ENCODE peak calls at places on chromosomes 6 and 20, in ten cellular contexts. K, D, U, Q, X, F, T, Z, A and V are unnamed samples.

GRCh38 chr6:5781966-5782556 is 224.7 kb downstream of the NRN1 start:
- DNase-seq in K (no peak), D (no peak), U (peak), Q (no peak), X (no peak), F (no peak), T (no peak), Z (no peak), A (no peak), V (no peak)

GRCh38 chr6:3299221-3299620 is 40.5 kb downstream of the PSMG4 start:
- DNase-seq in K (no peak), D (no peak), U (peak), Q (no peak), X (no peak), F (no peak), T (no peak), Z (peak), A (no peak), V (no peak)

GRCh38 chr6:108951351-108951953 is 103.2 kb downstream of the ARMC2 start:
- DNase-seq in K (no peak), D (no peak), U (no peak), Q (no peak), X (no peak), F (no peak), T (no peak), Z (no peak), A (no peak), V (no peak)

GRCh38 chr6:1286972-1287600 is 24.8 kb upstream of the FOXQ1 start:
- DNase-seq in K (peak), D (peak), U (no peak), Q (no peak), X (peak), F (peak), T (no peak), Z (no peak), A (no peak), V (no peak)

GRCh38 chr6:52538252-52538905 is 38.5 kb downstream of the TRAM2 start:
- DNase-seq in K (no peak), D (no peak), U (no peak), Q (no peak), X (no peak), F (no peak), T (no peak), Z (no peak), A (no peak), V (no peak)

GRCh38 chr6:1713016-1713600 is 103.4 kb downstream of the FOXC1 start:
- DNase-seq in K (no peak), D (no peak), U (no peak), Q (no peak), X (no peak), F (peak), T (no peak), Z (no peak), A (no peak), V (no peak)

GRCh38 chr6:12010635-12011275 is 1.4 kb upstream of the HIVEP1 start:
- DNase-seq in K (no peak), D (peak), U (peak), Q (peak), X (no peak), F (no peak), T (no peak), Z (peak), A (peak), V (peak)

GRCh38 chr6:9083108-9083507 is 647.8 kb upstream of the SLC35B3 start:
- DNase-seq in K (no peak), D (no peak), U (no peak), Q (no peak), X (no peak), F (no peak), T (no peak), Z (no peak), A (no peak), V (no peak)

GRCh38 chr20:56788671-56789610 is 159.8 kb downstream of the TFAP2C start:
- DNase-seq in K (no peak), D (peak), U (no peak), Q (no peak), X (peak), F (no peak), T (no peak), Z (no peak), A (no peak), V (no peak)

GRCh38 chr6:80540700-80541099 is 434.2 kb downstream of the BCKDHB start:
- DNase-seq in K (no peak), D (no peak), U (no peak), Q (no peak), X (no peak), F (no peak), T (no peak), Z (no peak), A (no peak), V (no peak)

GRCh38 chr20:23776067-23776771 is 25.5 kb upstream of the CST1 start:
- DNase-seq in K (no peak), D (no peak), U (peak), Q (no peak), X (no peak), F (no peak), T (no peak), Z (no peak), A (no peak), V (no peak)

GRCh38 chr6:66103954-66104353 is 396.9 kb upstream of the EYS start:
- DNase-seq in K (no peak), D (no peak), U (no peak), Q (no peak), X (peak), F (no peak), T (no peak), Z (no peak), A (no peak), V (no peak)

GRCh38 chr6:45310118-45310788 is 17.9 kb upstream of the RUNX2 start:
- DNase-seq in K (no peak), D (no peak), U (peak), Q (no peak), X (no peak), F (no peak), T (peak), Z (no peak), A (no peak), V (no peak)

GRCh38 chr6:89951574-89952360 is 57.5 kb downstream of the GJA10 start:
- DNase-seq in K (no peak), D (no peak), U (peak), Q (no peak), X (peak), F (peak), T (no peak), Z (no peak), A (no peak), V (no peak)

GRCh38 chr6:100381111-100381510 is 83.6 kb downstream of the SIM1 start:
- DNase-seq in K (no peak), D (no peak), U (no peak), Q (no peak), X (peak), F (no peak), T (no peak), Z (no peak), A (no peak), V (no peak)

GRCh38 chr6:40286027-40286426 is 301.1 kb downstream of the LRFN2 start:
- DNase-seq in K (no peak), D (no peak), U (peak), Q (no peak), X (no peak), F (no peak), T (no peak), Z (no peak), A (no peak), V (no peak)

GRCh38 chr6:56490994-56491393 is 151.7 kb downstream of the DST start:
- DNase-seq in K (no peak), D (no peak), U (no peak), Q (no peak), X (peak), F (no peak), T (no peak), Z (no peak), A (no peak), V (no peak)

GRCh38 chr20:50321797-50322480 is 131.3 kb downstream of the CEBPB start:
- DNase-seq in K (no peak), D (no peak), U (peak), Q (no peak), X (peak), F (no peak), T (no peak), Z (no peak), A (no peak), V (no peak)

GRCh38 chr6:81894286-81894685 is 141.8 kb upstream of the TENT5A start:
- DNase-seq in K (peak), D (no peak), U (no peak), Q (no peak), X (peak), F (no peak), T (no peak), Z (no peak), A (no peak), V (no peak)

GRCh38 chr6:132392792-132393191 is 8.5 kb downstream of the MOXD1 start:
- DNase-seq in K (no peak), D (peak), U (no peak), Q (no peak), X (peak), F (no peak), T (peak), Z (no peak), A (no peak), V (no peak)

GRCh38 chr6:37821449-37821848 is 1.9 kb downstream of the ZFAND3 start:
- DNase-seq in K (no peak), D (no peak), U (no peak), Q (no peak), X (no peak), F (no peak), T (no peak), Z (no peak), A (no peak), V (no peak)

GRCh38 chr6:11654876-11655275 is 117.3 kb downstream of the TMEM170B start:
- DNase-seq in K (peak), D (no peak), U (no peak), Q (no peak), X (peak), F (no peak), T (no peak), Z (no peak), A (no peak), V (no peak)

GRCh38 chr6:97438011-97438671 is 155.1 kb upstream of the MMS22L start:
- DNase-seq in K (no peak), D (no peak), U (no peak), Q (no peak), X (no peak), F (no peak), T (peak), Z (no peak), A (no peak), V (no peak)

GRCh38 chr20:57986776-57987175 is 241.7 kb downstream of the ANKRD60 start:
- DNase-seq in K (no peak), D (no peak), U (no peak), Q (no peak), X (no peak), F (no peak), T (no peak), Z (no peak), A (no peak), V (no peak)

GRCh38 chr6:117907600-117908245 is 659 bp downstream of the SLC35F1 start:
- DNase-seq in K (no peak), D (no peak), U (peak), Q (no peak), X (no peak), F (no peak), T (no peak), Z (no peak), A (peak), V (peak)

GRCh38 chr6:101824551-101825345 is 431.2 kb downstream of the GRIK2 start:
- DNase-seq in K (no peak), D (no peak), U (no peak), Q (no peak), X (peak), F (no peak), T (no peak), Z (no peak), A (no peak), V (no peak)

GRCh38 chr6:169074551-169074950 is 179.1 kb downstream of the THBS2 start:
- DNase-seq in K (no peak), D (no peak), U (no peak), Q (no peak), X (peak), F (no peak), T (no peak), Z (no peak), A (no peak), V (no peak)

GRCh38 chr20:62623488-62624324 is 18.6 kb upstream of the SLCO4A1 start:
- DNase-seq in K (peak), D (peak), U (peak), Q (peak), X (peak), F (peak), T (peak), Z (peak), A (peak), V (peak)

GRCh38 chr6:7900621-7901020 is 10.0 kb downstream of the TXNDC5 start:
- DNase-seq in K (no peak), D (no peak), U (no peak), Q (no peak), X (no peak), F (no peak), T (peak), Z (no peak), A (no peak), V (no peak)

GRCh38 chr6:152380351-152380767 is 256.8 kb downstream of the SYNE1 start:
- DNase-seq in K (peak), D (peak), U (no peak), Q (no peak), X (peak), F (peak), T (no peak), Z (no peak), A (peak), V (no peak)

GRCh38 chr6:106735136-106735535 is 105.8 kb downstream of the QRSL1 start:
- DNase-seq in K (no peak), D (no peak), U (no peak), Q (no peak), X (no peak), F (no peak), T (no peak), Z (no peak), A (no peak), V (no peak)

GRCh38 chr6:106740287-106740686 is 110.9 kb downstream of the QRSL1 start:
- DNase-seq in K (no peak), D (no peak), U (no peak), Q (no peak), X (no peak), F (no peak), T (no peak), Z (no peak), A (no peak), V (no peak)

GRCh38 chr6:106736502-106736901 is 107.1 kb downstream of the QRSL1 start:
- DNase-seq in K (no peak), D (no peak), U (no peak), Q (no peak), X (no peak), F (no peak), T (no peak), Z (no peak), A (no peak), V (no peak)

GRCh38 chr6:106735828-106736227 is 106.5 kb downstream of the QRSL1 start:
- DNase-seq in K (no peak), D (no peak), U (no peak), Q (no peak), X (no peak), F (no peak), T (no peak), Z (no peak), A (no peak), V (no peak)

GRCh38 chr6:106739387-106739786 is 110.0 kb downstream of the QRSL1 start:
- DNase-seq in K (no peak), D (peak), U (no peak), Q (peak), X (no peak), F (no peak), T (no peak), Z (peak), A (peak), V (no peak)
- TF ChIP-seq CTCF in K (no peak), D (no peak), U (no peak), Q (peak), X (no peak), F (no peak), T (no peak), Z (no peak), A (no peak), V (no peak)

GRCh38 chr20:64035066-64035932 is 683 bp upstream of the C20orf204 start:
- DNase-seq in K (no peak), D (no peak), U (peak), Q (no peak), X (no peak), F (no peak), T (peak), Z (no peak), A (no peak), V (no peak)
- TF ChIP-seq CTCF in K (no peak), D (no peak), U (no peak), Q (no peak), X (no peak), F (no peak), T (no peak), Z (no peak), A (no peak), V (no peak)

GRCh38 chr6:33276581-33276863 is 401 bp upstream of the B3GALT4 start:
- DNase-seq in K (no peak), D (no peak), U (no peak), Q (no peak), X (no peak), F (no peak), T (no peak), Z (no peak), A (no peak), V (no peak)

GRCh38 chr6:33278392-33278741 is 1.4 kb downstream of the B3GALT4 start:
- DNase-seq in K (no peak), D (no peak), U (no peak), Q (no peak), X (no peak), F (no peak), T (no peak), Z (no peak), A (no peak), V (no peak)

GRCh38 chr6:33277663-33278391 is 904 bp downstream of the B3GALT4 start:
- DNase-seq in K (no peak), D (peak), U (peak), Q (no peak), X (no peak), F (no peak), T (peak), Z (no peak), A (no peak), V (no peak)

GRCh38 chr6:33278810-33279209 is 1.9 kb downstream of the B3GALT4 start:
- DNase-seq in K (no peak), D (no peak), U (no peak), Q (no peak), X (no peak), F (no peak), T (no peak), Z (no peak), A (no peak), V (no peak)

GRCh38 chr6:33276864-33277662 is at the start of gene B3GALT4:
- DNase-seq in K (no peak), D (peak), U (peak), Q (peak), X (peak), F (no peak), T (peak), Z (peak), A (peak), V (peak)
- TF ChIP-seq CTCF in K (peak), D (no peak), U (peak), Q (peak), X (peak), F (peak), T (peak), Z (peak), A (peak), V (peak)

GRCh38 chr6:93047033-93047432 is 372.3 kb downstream of the EPHA7 start:
- DNase-seq in K (no peak), D (no peak), U (peak), Q (no peak), X (no peak), F (no peak), T (no peak), Z (no peak), A (no peak), V (no peak)
- TF ChIP-seq CTCF in K (no peak), D (no peak), U (peak), Q (no peak), X (no peak), F (no peak), T (no peak), Z (no peak), A (no peak), V (no peak)

GRCh38 chr20:376089-376488 is 4.5 kb upstream of the TRIB3 start:
- DNase-seq in K (no peak), D (no peak), U (no peak), Q (no peak), X (no peak), F (no peak), T (no peak), Z (no peak), A (no peak), V (no peak)

GRCh38 chr20:378961-379336 is 1.6 kb upstream of the TRIB3 start:
- DNase-seq in K (no peak), D (no peak), U (no peak), Q (no peak), X (no peak), F (no peak), T (no peak), Z (no peak), A (no peak), V (no peak)

GRCh38 chr20:375265-375889 is 5.2 kb upstream of the TRIB3 start:
- DNase-seq in K (no peak), D (no peak), U (no peak), Q (no peak), X (no peak), F (no peak), T (no peak), Z (no peak), A (no peak), V (no peak)

GRCh38 chr20:373171-373890 is 7.2 kb upstream of the TRIB3 start:
- DNase-seq in K (no peak), D (peak), U (peak), Q (no peak), X (peak), F (no peak), T (no peak), Z (no peak), A (no peak), V (no peak)

DNA sequence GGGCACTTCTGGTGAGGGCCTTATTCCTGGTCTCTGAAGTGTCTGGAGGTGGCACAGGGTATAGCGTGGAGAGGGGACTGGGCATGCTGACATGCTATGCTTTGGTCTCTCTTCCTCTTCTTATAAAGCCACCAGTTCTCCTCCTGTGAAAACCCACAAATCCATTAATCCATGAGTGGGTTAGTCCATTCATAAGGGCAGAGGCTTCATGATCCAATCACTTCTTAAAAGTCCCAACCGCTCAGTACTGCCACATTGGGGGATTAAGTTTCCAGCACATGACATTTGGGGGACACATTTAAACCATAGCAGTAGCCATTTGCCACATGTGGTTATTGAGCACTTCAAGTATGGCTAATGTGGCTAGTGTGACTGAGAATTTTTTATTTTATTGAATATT is 3.8 kb upstream of the TRIB3 start:
- DNase-seq in K (no peak), D (no peak), U (no peak), Q (no peak), X (no peak), F (no peak), T (no peak), Z (no peak), A (no peak), V (no peak)
- TF ChIP-seq CTCF in K (no peak), D (no peak), U (no peak), Q (no peak), X (no peak), F (no peak), T (no peak), Z (no peak), A (no peak), V (no peak)

GRCh38 chr6:19470333-19470732 is 366.8 kb upstream of the ID4 start:
- DNase-seq in K (no peak), D (no peak), U (no peak), Q (no peak), X (no peak), F (no peak), T (no peak), Z (no peak), A (no peak), V (no peak)

GRCh38 chr6:19477563-19477962 is 359.6 kb upstream of the ID4 start:
- DNase-seq in K (no peak), D (no peak), U (no peak), Q (no peak), X (no peak), F (no peak), T (no peak), Z (no peak), A (no peak), V (no peak)

GRCh38 chr6:19478273-19478672 is 358.9 kb upstream of the ID4 start:
- DNase-seq in K (no peak), D (no peak), U (no peak), Q (no peak), X (no peak), F (no peak), T (no peak), Z (no peak), A (no peak), V (no peak)

GRCh38 chr6:19472168-19472567 is 365.0 kb upstream of the ID4 start:
- DNase-seq in K (peak), D (peak), U (no peak), Q (no peak), X (peak), F (peak), T (no peak), Z (no peak), A (no peak), V (no peak)

GRCh38 chr6:19472850-19473249 is 364.3 kb upstream of the ID4 start:
- DNase-seq in K (no peak), D (no peak), U (peak), Q (no peak), X (peak), F (no peak), T (no peak), Z (no peak), A (no peak), V (no peak)
- TF ChIP-seq CTCF in K (peak), D (no peak), U (peak), Q (no peak), X (peak), F (peak), T (peak), Z (no peak), A (no peak), V (peak)

GRCh38 chr20:53336892-53337291 is 256.7 kb downstream of the ZNF217 start:
- DNase-seq in K (no peak), D (no peak), U (no peak), Q (no peak), X (no peak), F (no peak), T (no peak), Z (no peak), A (no peak), V (no peak)
- TF ChIP-seq CTCF in K (no peak), D (no peak), U (peak), Q (no peak), X (no peak), F (no peak), T (no peak), Z (no peak), A (no peak), V (no peak)